ENCODE peak calls at places on chromosomes 7 and 10, in five cellular contexts. Y is MM.1S; F is CD8-positive, alpha-beta T cell; S is BJ; R is right atrium auricular region. Z is an unnamed sample.

GRCh38 chr7:36232555-36232954 is 79.5 kb downstream of the EEPD1 start:
- DNase-seq in S (no peak), R (no peak), F (no peak), Y (no peak), Z (no peak)

GRCh38 chr10:10394933-10395658 is 622.6 kb upstream of the CELF2 start:
- DNase-seq in Y (no peak), R (no peak), S (no peak), F (no peak), Z (no peak)

GRCh38 chr10:26474062-26474461 is 35.9 kb downstream of the APBB1IP start:
- DNase-seq in Y (no peak), S (peak), F (no peak), R (no peak), Z (no peak)

GRCh38 chr7:13801669-13802068 is 187.8 kb downstream of the ETV1 start:
- DNase-seq in S (no peak), F (no peak), R (no peak), Y (no peak), Z (no peak)

GRCh38 chr10:77626266-77626935 is 11.2 kb downstream of the KCNMA1 start:
- DNase-seq in S (no peak), R (no peak), Y (no peak), F (no peak), Z (no peak)

GRCh38 chr10:17195083-17195482 is 6.4 kb downstream of the TRDMT1 start:
- DNase-seq in S (no peak), F (no peak), R (no peak), Y (no peak), Z (no peak)

GRCh38 chr10:100999742-101000601 is at the start of gene LZTS2:
- DNase-seq in Y (peak), R (no peak), F (no peak), S (no peak), Z (no peak)

GRCh38 chr7:51298912-51299311 is 17.7 kb downstream of the COBL start:
- DNase-seq in F (no peak), S (no peak), R (no peak), Y (no peak), Z (no peak)

GRCh38 chr10:6348091-6348862 is 145.5 kb downstream of the PFKFB3 start:
- DNase-seq in R (no peak), F (peak), S (peak), Y (peak), Z (no peak)

GRCh38 chr10:128463991-128464755 is 337.9 kb upstream of the MKI67 start:
- DNase-seq in F (peak), S (no peak), Y (no peak), R (peak), Z (peak)

GRCh38 chr7:123305840-123306375 is 106.1 kb upstream of the SLC13A1 start:
- DNase-seq in R (no peak), F (no peak), Y (no peak), S (no peak), Z (no peak)

GRCh38 chr7:36682102-36682501 is 42.2 kb downstream of the AOAH start:
- DNase-seq in Y (no peak), F (no peak), S (no peak), R (no peak), Z (no peak)

GRCh38 chr7:66840316-66840715 is 80.7 kb upstream of the TMEM248 start:
- DNase-seq in S (no peak), F (no peak), Y (no peak), R (no peak), Z (no peak)
- TF ChIP-seq CTCF in S (no peak), F (no peak), Y (no peak), R (no peak), Z (no peak)

GRCh38 chr10:113614304-113614703 is 49.5 kb downstream of the NRAP start:
- DNase-seq in F (no peak), S (no peak), Y (no peak), R (no peak), Z (no peak)

GRCh38 chr10:113610636-113611601 is 52.9 kb downstream of the NRAP start:
- DNase-seq in S (no peak), F (no peak), Y (no peak), R (no peak), Z (no peak)

GRCh38 chr10:113616244-113617074 is 47.4 kb downstream of the NRAP start:
- DNase-seq in R (no peak), S (no peak), Y (no peak), F (no peak), Z (no peak)

GRCh38 chr10:113612154-113612553 is 51.7 kb downstream of the NRAP start:
- DNase-seq in Y (no peak), F (no peak), R (no peak), S (no peak), Z (no peak)

GRCh38 chr10:113613427-113613826 is 50.4 kb downstream of the NRAP start:
- DNase-seq in Y (no peak), R (no peak), S (no peak), F (no peak), Z (no peak)
- TF ChIP-seq CTCF in Y (no peak), R (no peak), S (no peak), F (no peak), Z (no peak)

GRCh38 chr7:102000123-102000522 is 182.7 kb downstream of the CUX1 start:
- DNase-seq in S (no peak), Y (no peak), F (no peak), R (no peak), Z (no peak)
- TF ChIP-seq CTCF in S (no peak), Y (no peak), F (no peak), R (no peak), Z (no peak)

DNA sequence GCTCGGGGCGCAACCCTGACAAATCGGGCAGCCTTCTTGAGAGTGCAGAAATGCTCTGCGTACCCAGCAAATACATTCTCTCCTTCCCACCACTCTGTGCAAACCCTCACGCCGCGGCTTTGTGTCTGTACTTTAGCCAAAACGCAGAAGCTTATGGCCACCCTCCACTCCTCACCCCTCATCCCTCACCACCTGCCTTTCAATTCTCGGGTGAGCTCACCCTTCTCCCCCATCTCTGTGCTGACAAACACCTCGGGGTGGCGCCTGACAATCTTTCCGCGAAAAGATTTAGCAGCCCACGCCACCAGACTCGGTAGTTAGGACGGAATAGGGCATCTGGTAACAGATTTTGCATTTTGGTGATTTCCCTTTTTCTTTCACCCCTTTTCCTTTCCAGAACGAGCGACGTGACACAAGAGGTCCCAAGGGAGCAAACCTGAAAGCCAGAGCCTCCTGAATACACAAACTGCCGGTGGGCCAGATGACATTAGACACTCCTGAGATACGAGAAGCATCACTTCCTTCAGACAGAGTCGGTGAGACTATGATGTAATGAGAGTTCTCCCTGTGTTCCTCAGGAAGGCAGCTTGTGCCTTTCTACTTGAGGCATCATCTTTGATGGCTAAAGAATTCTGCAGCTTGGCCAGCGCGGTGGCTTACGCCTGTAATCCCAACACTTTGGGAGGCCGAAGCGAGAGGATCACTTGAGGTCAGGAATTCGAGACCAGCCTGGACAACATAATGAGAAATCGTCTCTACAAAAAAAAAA is 663 bp upstream of the ATAD1 start:
- DNase-seq in S (no peak), R (no peak), F (peak), Y (peak), Z (no peak)
- TF ChIP-seq CTCF in S (peak), R (no peak), F (no peak), Y (peak), Z (no peak)

GRCh38 chr7:154698726-154699291 is 304.1 kb downstream of the PAXIP1 start:
- DNase-seq in S (no peak), F (no peak), Y (no peak), R (no peak), Z (no peak)
- TF ChIP-seq CTCF in S (no peak), F (no peak), Y (peak), R (no peak), Z (peak)

DNA sequence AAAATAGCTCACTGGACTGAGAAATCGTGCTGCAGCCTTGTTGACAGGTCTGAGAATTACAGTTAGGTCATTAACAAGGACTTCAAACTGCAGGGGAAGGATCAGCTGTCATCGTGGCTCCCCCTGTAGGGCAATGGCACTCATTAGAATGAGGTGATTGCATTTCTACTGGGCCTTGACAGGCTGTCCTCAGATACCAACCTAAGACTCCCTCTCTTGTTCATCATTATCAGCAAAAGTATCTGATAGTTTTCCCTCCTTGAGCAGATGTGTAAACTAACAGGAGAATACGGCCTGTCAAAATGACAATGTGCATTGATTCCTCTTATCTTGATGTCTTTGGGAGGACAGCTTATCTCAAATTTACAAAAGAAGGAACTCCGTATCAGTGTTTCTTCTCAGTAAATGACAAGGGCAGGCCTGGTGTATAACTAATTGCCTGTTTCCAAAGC is 648.5 kb upstream of the LRRN3 start:
- DNase-seq in Y (peak), S (no peak), R (no peak), F (no peak), Z (no peak)
- TF ChIP-seq CTCF in Y (peak), S (peak), R (peak), F (no peak), Z (peak)